ENCODE peak calls at places on chromosomes 5 and 9, in six cellular contexts. N is AG04450, G is adrenal gland, R is dorsolateral prefrontal cortex, Z is pancreas, M is ascending aorta. K is an unnamed sample. For H3K27me3, the result is how much of the 10 kb centered on the place peaks cover.

GRCh38 chr5:86881493-86882090 is 263.9 kb downstream of the COX7C start:
- DNase-seq in M (no peak), R (no peak), Z (no peak), N (no peak), G (no peak), K (no peak)

GRCh38 chr9:5644522-5644921 is 15.6 kb downstream of the RIC1 start:
- DNase-seq in Z (no peak), N (no peak), M (no peak), G (no peak), R (no peak), K (no peak)

GRCh38 chr5:140557136-140557805 is at the start of gene SRA1:
- DNase-seq in N (peak), M (peak), G (peak), Z (peak), R (peak), K (no peak)

GRCh38 chr5:177094224-177095087 is 7.7 kb downstream of the FGFR4 start:
- DNase-seq in R (no peak), Z (peak), G (peak), N (peak), M (no peak), K (no peak)

GRCh38 chr5:173771058-173771742 is 116.9 kb upstream of the CPEB4 start:
- DNase-seq in R (no peak), M (no peak), G (no peak), Z (no peak), N (no peak), K (no peak)

GRCh38 chr9:95507456-95508241 is 9.1 kb downstream of the PTCH1 start:
- DNase-seq in Z (peak), G (peak), M (peak), N (no peak), R (no peak), K (no peak)

GRCh38 chr5:7828269-7828668 is 22.7 kb downstream of the CFAP90 start:
- DNase-seq in G (peak), M (no peak), Z (peak), N (no peak), R (no peak), K (no peak)

GRCh38 chr5:171379961-171380360 is 7.7 kb upstream of the NPM1 start:
- DNase-seq in R (no peak), N (no peak), M (no peak), Z (no peak), G (no peak), K (no peak)

GRCh38 chr9:111851536-111851935 is 45.1 kb upstream of the UGCG start:
- DNase-seq in R (no peak), M (no peak), N (no peak), G (peak), Z (peak), K (no peak)

GRCh38 chr5:171450423-171451246 is 31.2 kb downstream of the FGF18 start:
- DNase-seq in Z (no peak), G (peak), R (no peak), M (peak), N (peak), K (no peak)

GRCh38 chr9:137269231-137269772 is 8.2 kb upstream of the TOR4A start:
- DNase-seq in G (peak), N (no peak), M (peak), R (no peak), Z (peak), K (no peak)

GRCh38 chr5:142011572-142012185 is 1.1 kb downstream of the GNPDA1 start:
- DNase-seq in G (peak), M (no peak), Z (no peak), N (no peak), R (no peak), K (no peak)

GRCh38 chr9:28887188-28887884 is 1314.1 kb upstream of the C9orf72 start:
- DNase-seq in N (no peak), G (no peak), Z (no peak), R (no peak), M (no peak), K (no peak)

GRCh38 chr5:146041180-146041789 is 64.1 kb downstream of the PLAC8L1 start:
- DNase-seq in Z (no peak), R (no peak), M (no peak), N (no peak), G (no peak), K (no peak)

GRCh38 chr9:129467739-129468666 is 152.9 kb downstream of the C9orf50 start:
- DNase-seq in G (no peak), N (no peak), R (no peak), Z (no peak), M (no peak), K (no peak)

GRCh38 chr5:44952376-44952775 is 143.6 kb downstream of the MRPS30 start:
- DNase-seq in M (no peak), G (no peak), Z (peak), N (no peak), R (no peak), K (no peak)

GRCh38 chr9:2740616-2741015 is 23.3 kb downstream of the KCNV2 start:
- DNase-seq in G (no peak), Z (no peak), R (no peak), M (no peak), N (no peak), K (no peak)

GRCh38 chr5:31987985-31988710 is 186.0 kb downstream of the GOLPH3 start:
- DNase-seq in N (peak), Z (no peak), R (no peak), G (peak), M (no peak), K (no peak)

GRCh38 chr5:112492291-112492690 is 73.2 kb upstream of the EPB41L4A start:
- DNase-seq in G (peak), Z (peak), R (peak), M (no peak), N (peak), K (no peak)

GRCh38 chr5:72067682-72068470 is 39.4 kb upstream of the MAP1B start:
- DNase-seq in Z (no peak), N (peak), M (no peak), R (no peak), G (no peak), K (no peak)

GRCh38 chr9:38068616-38068865 is 486 bp downstream of the SHB start:
- DNase-seq in Z (no peak), M (no peak), R (no peak), N (no peak), G (no peak), K (no peak)

GRCh38 chr5:98206566-98206965 is 566.9 kb upstream of the RGMB start:
- DNase-seq in M (no peak), N (no peak), Z (no peak), G (no peak), R (no peak), K (no peak)

GRCh38 chr5:124596595-124597388 is 149.6 kb downstream of the ZNF608 start:
- DNase-seq in M (no peak), G (no peak), R (no peak), N (peak), Z (peak), K (no peak)

GRCh38 chr9:33750307-33750838 is 45.0 kb upstream of the PRSS3 start:
- DNase-seq in Z (no peak), M (no peak), N (no peak), R (no peak), G (no peak), K (no peak)

GRCh38 chr9:129489838-129490582 is 130.9 kb downstream of the C9orf50 start:
- DNase-seq in N (no peak), G (peak), Z (peak), M (no peak), R (no peak), K (no peak)

GRCh38 chr5:139251281-139251687 is 42.3 kb upstream of the MATR3 start:
- DNase-seq in N (no peak), M (no peak), R (no peak), Z (no peak), G (no peak), K (no peak)

GRCh38 chr5:28301676-28302075 is 1263.3 kb upstream of the CDH9 start:
- DNase-seq in G (peak), N (no peak), M (no peak), Z (no peak), R (no peak), K (no peak)

GRCh38 chr5:4970171-4970570 is 170.0 kb upstream of the ADAMTS16 start:
- DNase-seq in G (no peak), M (no peak), N (no peak), Z (no peak), R (no peak), K (no peak)

GRCh38 chr9:110048976-110049698 is 158.8 kb downstream of the C9orf152 start:
- DNase-seq in G (peak), R (no peak), M (no peak), Z (no peak), N (no peak), K (no peak)

GRCh38 chr5:133145436-133146143 is 93.8 kb downstream of the HSPA4 start:
- DNase-seq in Z (no peak), N (no peak), G (no peak), R (no peak), M (no peak), K (no peak)

GRCh38 chr5:134063421-134063820 is 51.1 kb upstream of the TCF7 start:
- DNase-seq in M (no peak), R (no peak), N (no peak), G (no peak), Z (no peak), K (no peak)

GRCh38 chr5:11394933-11395332 is 509.3 kb downstream of the CTNND2 start:
- DNase-seq in G (no peak), R (no peak), N (no peak), Z (no peak), M (no peak), K (no peak)

GRCh38 chr5:141634162-141634561 is 2.5 kb downstream of the HDAC3 start:
- DNase-seq in N (no peak), Z (no peak), M (peak), R (no peak), G (no peak), K (peak)

GRCh38 chr9:127384016-127384730 is 12.8 kb upstream of the SLC2A8 start:
- DNase-seq in Z (no peak), M (peak), N (no peak), G (no peak), R (no peak), K (no peak)

GRCh38 chr9:36888551-36888950 is 145.5 kb downstream of the PAX5 start:
- DNase-seq in G (no peak), Z (no peak), R (no peak), N (no peak), M (no peak), K (no peak)
- H3K27me3 ChIP-seq in G (under half), Z (under half), R (under half), N (under half), M (under half), K (under half)

GRCh38 chr9:135216666-135217431 is 129.4 kb downstream of the OLFM1 start:
- DNase-seq in M (no peak), G (no peak), Z (peak), N (no peak), R (peak), K (no peak)

GRCh38 chr9:135214706-135215105 is 127.2 kb downstream of the OLFM1 start:
- DNase-seq in M (no peak), Z (no peak), G (peak), N (no peak), R (no peak), K (no peak)

GRCh38 chr9:135215571-135216161 is 128.2 kb downstream of the OLFM1 start:
- DNase-seq in R (no peak), N (no peak), G (no peak), Z (peak), M (no peak), K (no peak)

GRCh38 chr9:135217836-135218235 is 130.4 kb downstream of the OLFM1 start:
- DNase-seq in M (no peak), R (no peak), G (no peak), N (no peak), Z (no peak), K (no peak)

GRCh38 chr9:135216236-135216635 is 128.8 kb downstream of the OLFM1 start:
- DNase-seq in N (no peak), R (no peak), M (no peak), G (no peak), Z (no peak), K (no peak)
- H3K27me3 ChIP-seq in N (under half), R (under half), M (under half), G (under half), Z (under half), K (under half)

DNA sequence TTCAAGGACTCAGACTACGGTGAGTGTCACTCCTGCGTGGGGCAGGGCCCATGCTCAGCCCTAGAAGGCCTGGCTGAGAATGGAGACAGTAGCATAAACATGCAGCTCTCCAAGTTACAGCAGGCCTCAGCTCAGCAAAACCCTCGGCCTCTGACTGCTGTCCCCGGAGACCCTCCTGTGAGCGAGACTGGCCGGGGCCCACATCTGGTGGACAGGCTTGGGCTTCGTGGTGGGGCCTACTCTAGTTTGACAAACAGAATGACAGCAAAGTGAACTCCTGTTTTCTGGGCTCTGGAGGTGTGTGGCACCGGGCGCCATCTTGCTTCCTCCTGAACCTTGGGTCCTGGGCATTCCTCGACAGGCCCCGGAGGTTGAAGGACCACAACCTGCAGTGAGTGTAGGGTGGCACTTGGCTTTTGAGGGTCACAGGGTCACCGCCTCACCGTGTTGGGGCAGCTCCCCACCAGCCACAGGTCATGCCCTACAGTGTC is 97.5 kb downstream of the PHF2 start:
- DNase-seq in R (peak), M (peak), N (no peak), Z (peak), G (peak), K (no peak)
- H3K27me3 ChIP-seq in R (under half), M (under half), N (under half), Z (under half), G (under half), K (under half)

GRCh38 chr5:1896602-1897376 is 14.1 kb upstream of the IRX4 start:
- DNase-seq in N (no peak), R (no peak), Z (no peak), G (no peak), M (no peak), K (no peak)
- H3K27me3 ChIP-seq in N (under half), R (under half), Z (under half), G (under half), M (under half), K (under half)

GRCh38 chr5:167412506-167412905 is 878.9 kb upstream of the WWC1 start:
- DNase-seq in N (no peak), R (no peak), Z (no peak), M (no peak), G (no peak), K (no peak)

GRCh38 chr5:167414611-167415010 is 876.8 kb upstream of the WWC1 start:
- DNase-seq in Z (no peak), G (no peak), N (no peak), R (no peak), M (no peak), K (no peak)

GRCh38 chr5:167415779-167416761 is 875.4 kb upstream of the WWC1 start:
- DNase-seq in M (no peak), N (no peak), G (no peak), Z (no peak), R (no peak), K (no peak)

GRCh38 chr5:167413503-167413902 is 877.9 kb upstream of the WWC1 start:
- DNase-seq in Z (no peak), G (no peak), R (no peak), M (no peak), N (no peak), K (no peak)
- H3K27me3 ChIP-seq in Z (under half), G (under half), R (under half), M (under half), N (under half), K (under half)

GRCh38 chr9:134089972-134090371 is 22.1 kb upstream of the BRD3 start:
- DNase-seq in G (no peak), N (no peak), Z (no peak), R (no peak), M (no peak), K (no peak)

GRCh38 chr9:134088064-134088725 is 20.4 kb upstream of the BRD3 start:
- DNase-seq in N (no peak), R (no peak), G (no peak), Z (no peak), M (no peak), K (no peak)

GRCh38 chr9:134083451-134083850 is 15.6 kb upstream of the BRD3 start:
- DNase-seq in R (no peak), Z (no peak), G (no peak), M (no peak), N (no peak), K (no peak)

GRCh38 chr9:134085674-134086073 is 17.8 kb upstream of the BRD3 start:
- DNase-seq in Z (no peak), N (no peak), G (no peak), R (no peak), M (no peak), K (no peak)
- H3K27me3 ChIP-seq in Z (under half), N (under half), G (under half), R (under half), M (under half), K (under half)